ENCODE peak calls at places on chromosomes 1 and 21, in four cellular contexts. One of them, this sample, is unnamed.

GRCh38 chr1:15364740-15365139 is 44.9 kb upstream of the EFHD2 start:
- ATAC-seq in sciatic nerve: no peak
- ATAC-seq in PC-3: no peak
- ATAC-seq in lower lobe of right lung: no peak
- ATAC-seq in this sample: no peak

GRCh38 chr21:17949395-17949794 is 130.2 kb upstream of the C21orf91 start:
- ATAC-seq in PC-3: no peak
- ATAC-seq in lower lobe of right lung: no peak
- ATAC-seq in sciatic nerve: no peak
- ATAC-seq in this sample: no peak

GRCh38 chr21:38341546-38342012 is 84.8 kb downstream of the KCNJ15 start:
- ATAC-seq in lower lobe of right lung: peak
- ATAC-seq in sciatic nerve: no peak
- ATAC-seq in PC-3: no peak
- ATAC-seq in this sample: no peak

GRCh38 chr1:56222914-56223540 is 356.3 kb downstream of the PLPP3 start:
- ATAC-seq in lower lobe of right lung: peak
- ATAC-seq in sciatic nerve: no peak
- ATAC-seq in PC-3: no peak
- ATAC-seq in this sample: no peak

GRCh38 chr1:34306568-34306967 is 129.9 kb downstream of the C1orf94 start:
- ATAC-seq in lower lobe of right lung: no peak
- ATAC-seq in PC-3: no peak
- ATAC-seq in sciatic nerve: no peak
- ATAC-seq in this sample: no peak

GRCh38 chr1:184362876-184363275 is 24.0 kb upstream of the C1orf21 start:
- ATAC-seq in PC-3: peak
- ATAC-seq in sciatic nerve: no peak
- ATAC-seq in lower lobe of right lung: no peak
- ATAC-seq in this sample: peak

GRCh38 chr1:62423580-62424242 is 13.1 kb upstream of the USP1 start:
- ATAC-seq in sciatic nerve: no peak
- ATAC-seq in lower lobe of right lung: no peak
- ATAC-seq in PC-3: no peak
- ATAC-seq in this sample: no peak

GRCh38 chr1:59804301-59804700 is 10.4 kb upstream of the HOOK1 start:
- ATAC-seq in PC-3: no peak
- ATAC-seq in lower lobe of right lung: no peak
- ATAC-seq in sciatic nerve: no peak
- ATAC-seq in this sample: no peak

GRCh38 chr21:34544032-34544496 is 32.1 kb upstream of the KCNE1 start:
- ATAC-seq in PC-3: peak
- ATAC-seq in lower lobe of right lung: peak
- ATAC-seq in sciatic nerve: no peak
- ATAC-seq in this sample: peak

This sample was measured in SK-N-SH treated with all-trans-retinoic acid at 6 μM for 48 hours.